ENCODE peak calls at places on chromosomes 3 and 15, in five cellular contexts. Q is GM20000, G is transverse colon, R is astrocyte, X is HFFc6. J is an unnamed sample.

GRCh38 chr3:23656821-23657220 is 148.9 kb upstream of the UBE2E1 start:
- DNase-seq in Q (no peak), G (no peak), R (no peak), X (no peak), J (no peak)

GRCh38 chr3:70861855-70862254 is 549.4 kb upstream of the MDFIC2 start:
- DNase-seq in Q (no peak), G (no peak), R (peak; percentile 93), X (peak; percentile 52), J (peak; percentile 32)

GRCh38 chr15:101314726-101315125 is 19.7 kb upstream of the SNRPA1 start:
- DNase-seq in Q (no peak), G (no peak), R (no peak), X (no peak), J (no peak)

GRCh38 chr3:193124861-193125260 is 116.2 kb upstream of the PLAAT1 start:
- DNase-seq in Q (no peak), G (no peak), R (no peak), X (no peak), J (no peak)

GRCh38 chr3:179289295-179289694 is 33.5 kb upstream of the ZNF639 start:
- DNase-seq in Q (no peak), G (no peak), R (no peak), X (no peak), J (no peak)

GRCh38 chr3:12948891-12949711 is 107.7 kb upstream of the RPL32 start:
- DNase-seq in Q (peak; percentile 57), G (peak; percentile 24), R (peak; percentile 70), X (peak; percentile 71), J (no peak)

GRCh38 chr3:146052791-146053310 is 108.1 kb downstream of the PLOD2 start:
- DNase-seq in Q (no peak), G (no peak), R (no peak), X (no peak), J (no peak)

GRCh38 chr3:138850151-138850550 is 15.4 kb upstream of the PIK3CB start:
- DNase-seq in Q (no peak), G (no peak), R (peak; percentile 30), X (no peak), J (no peak)

GRCh38 chr3:43390255-43390588 is 103.9 kb downstream of the SNRK start:
- DNase-seq in Q (no peak), G (no peak), R (no peak), X (no peak), J (no peak)

GRCh38 chr3:37526511-37526910 is 335.2 kb upstream of the CTDSPL start:
- DNase-seq in Q (no peak), G (peak; percentile 14), R (peak; percentile 78), X (peak; percentile 25), J (peak; percentile 64)

GRCh38 chr3:11477286-11477935 is 166.3 kb downstream of the VGLL4 start:
- DNase-seq in Q (no peak), G (no peak), R (peak; percentile 98), X (peak; percentile 84), J (peak; percentile 47)

GRCh38 chr3:107523361-107524213 is 825 bp downstream of the BBX start:
- DNase-seq in Q (peak; percentile 62), G (peak; percentile 61), R (peak; percentile 52), X (no peak), J (no peak)

GRCh38 chr15:55327392-55327791 is 8.4 kb downstream of the PIGB start:
- DNase-seq in Q (no peak), G (no peak), R (no peak), X (no peak), J (no peak)

GRCh38 chr3:127902486-127902885 is 12.5 kb upstream of the KBTBD12 start:
- DNase-seq in Q (no peak), G (no peak), R (no peak), X (no peak), J (no peak)

GRCh38 chr3:9942164-9942563 is 8.5 kb downstream of the CRELD1 start:
- DNase-seq in Q (no peak), G (no peak), R (no peak), X (no peak), J (no peak)

GRCh38 chr3:7461202-7461825 is 600.4 kb downstream of the GRM7 start:
- DNase-seq in Q (peak; percentile 6), G (no peak), R (no peak), X (no peak), J (no peak)

GRCh38 chr3:127417709-127418559 is 130.1 kb upstream of the PRR20G start:
- DNase-seq in Q (no peak), G (peak; percentile 11), R (no peak), X (no peak), J (no peak)

GRCh38 chr3:27127195-27127594 is 242.0 kb downstream of the NEK10 start:
- DNase-seq in Q (no peak), G (no peak), R (no peak), X (no peak), J (no peak)

GRCh38 chr3:47342156-47342555 is 38.7 kb upstream of the PTPN23 start:
- DNase-seq in Q (no peak), G (no peak), R (peak; percentile 62), X (no peak), J (no peak)

GRCh38 chr3:13015286-13016082 is 57.7 kb downstream of the IQSEC1 start:
- DNase-seq in Q (no peak), G (peak; percentile 63), R (no peak), X (no peak), J (no peak)

GRCh38 chr3:14412831-14413380 is 10.5 kb downstream of the SLC6A6 start:
- DNase-seq in Q (no peak), G (no peak), R (no peak), X (no peak), J (no peak)

GRCh38 chr3:99783009-99783573 is 34.6 kb upstream of the CMSS1 start:
- DNase-seq in Q (no peak), G (no peak), R (peak; percentile 95), X (peak; percentile 91), J (peak; percentile 80)

GRCh38 chr15:62834686-62835279 is 207.8 kb upstream of the TPM1 start:
- DNase-seq in Q (no peak), G (peak; percentile 50), R (peak; percentile 43), X (no peak), J (no peak)

GRCh38 chr3:46468758-46469600 is 4.3 kb upstream of the LTF start:
- DNase-seq in Q (no peak), G (no peak), R (no peak), X (no peak), J (no peak)

GRCh38 chr15:90660195-90660995 is 56.8 kb upstream of the BLM start:
- DNase-seq in Q (peak; percentile 80), G (peak; percentile 54), R (peak; percentile 84), X (peak; percentile 92), J (peak; percentile 71)

GRCh38 chr3:144031938-144032337 is 60.3 kb downstream of the DIPK2A start:
- DNase-seq in Q (no peak), G (peak; percentile 31), R (peak; percentile 16), X (no peak), J (no peak)

GRCh38 chr3:159884661-159885402 is 103.8 kb upstream of the IL12A start:
- DNase-seq in Q (peak; percentile 49), G (no peak), R (no peak), X (peak; percentile 40), J (no peak)

DNA sequence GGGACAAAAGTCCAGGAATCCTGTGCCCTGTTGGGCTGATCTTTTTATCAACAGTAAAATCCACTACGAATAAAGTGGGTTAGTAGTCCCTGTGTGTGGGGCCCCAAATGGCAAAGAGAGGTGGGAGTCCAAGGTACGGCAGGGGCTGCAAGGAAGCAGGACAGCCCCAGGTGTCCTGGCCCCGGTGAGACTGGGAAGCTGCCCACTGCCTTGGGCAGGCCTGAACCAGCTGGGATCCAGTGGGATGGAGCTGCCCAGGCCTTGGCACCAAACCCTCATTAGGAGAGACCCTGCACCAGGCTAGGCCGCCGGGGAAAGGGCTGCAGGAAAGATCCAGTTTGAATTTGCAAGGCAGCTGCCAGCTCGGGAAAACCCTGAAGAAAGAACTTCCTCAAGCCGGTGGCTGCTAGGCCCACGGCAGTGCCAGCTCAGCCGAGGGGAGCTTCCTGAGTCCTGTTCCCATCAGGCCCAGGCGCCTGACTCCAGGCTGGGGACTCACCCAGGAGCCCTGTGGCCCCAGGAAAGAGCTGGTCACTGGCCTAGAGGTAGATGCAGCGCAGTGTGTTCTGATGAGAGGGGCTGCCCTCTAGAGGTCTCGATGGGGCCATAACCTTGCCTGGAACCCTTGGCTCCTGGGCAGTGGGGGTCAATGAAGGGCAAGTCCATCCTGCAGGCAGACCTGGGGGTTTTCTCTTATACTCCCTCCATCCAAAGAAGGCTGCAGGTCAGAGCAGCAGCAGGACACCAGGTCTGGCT is 14.4 kb upstream of the GNAI2 start:
- DNase-seq in Q (no peak), G (no peak), R (no peak), X (no peak), J (no peak)
- TF ChIP-seq CTCF in Q (no peak), G (no peak), R (no peak), X (peak; percentile 17), J (no peak)

GRCh38 chr3:63228087-63228486 is 50.0 kb upstream of the SYNPR start:
- DNase-seq in Q (no peak), G (no peak), R (no peak), X (no peak), J (no peak)

GRCh38 chr3:63230146-63230545 is 48.0 kb upstream of the SYNPR start:
- DNase-seq in Q (no peak), G (no peak), R (no peak), X (no peak), J (no peak)

GRCh38 chr3:63231556-63231955 is 46.6 kb upstream of the SYNPR start:
- DNase-seq in Q (no peak), G (no peak), R (no peak), X (no peak), J (no peak)

GRCh38 chr3:63228677-63229076 is 49.4 kb upstream of the SYNPR start:
- DNase-seq in Q (peak; percentile 5), G (no peak), R (peak; percentile 27), X (peak; percentile 45), J (peak; percentile 18)

DNA sequence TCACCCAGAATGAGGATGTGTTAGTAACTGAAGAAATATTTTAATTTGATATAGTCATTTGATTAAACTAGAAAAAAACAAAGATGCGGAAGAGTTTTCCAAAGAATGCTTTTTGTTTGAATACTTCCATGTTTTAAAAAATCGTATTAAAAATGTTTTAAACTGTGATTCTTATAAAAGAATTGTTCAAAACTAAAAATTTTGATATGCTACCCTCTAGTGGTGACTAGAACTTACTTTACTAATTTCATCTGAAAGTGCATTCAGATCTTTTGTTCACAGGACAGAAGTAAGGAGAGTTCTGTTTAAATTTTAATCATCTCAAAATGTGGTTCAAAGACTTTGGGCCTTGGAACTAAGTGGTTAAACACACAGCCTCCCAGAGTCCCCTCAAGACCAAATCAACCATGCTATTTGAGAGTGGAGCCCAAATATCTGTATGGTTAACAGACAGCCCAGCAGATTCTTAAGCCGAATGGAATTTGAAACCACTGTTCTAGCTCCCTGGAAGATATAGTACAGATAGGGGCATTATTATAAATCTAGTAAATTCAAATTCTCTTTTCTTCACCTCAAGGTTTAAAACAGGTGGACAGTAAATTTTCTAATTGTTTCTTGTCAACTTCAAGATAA is 45.2 kb upstream of the SYNPR start:
- DNase-seq in Q (no peak), G (no peak), R (peak; percentile 3), X (peak; percentile 0), J (no peak)
- TF ChIP-seq CTCF in Q (no peak), G (peak; percentile 14), R (peak; percentile 46), X (peak; percentile 76), J (peak; percentile 39)

GRCh38 chr3:124768812-124769211 is 38.6 kb downstream of the UMPS start:
- DNase-seq in Q (peak; percentile 68), G (peak; percentile 32), R (no peak), X (no peak), J (no peak)
- TF ChIP-seq CTCF in Q (peak; percentile 32), G (peak; percentile 13), R (peak; percentile 4), X (peak; percentile 1), J (no peak)

DNA sequence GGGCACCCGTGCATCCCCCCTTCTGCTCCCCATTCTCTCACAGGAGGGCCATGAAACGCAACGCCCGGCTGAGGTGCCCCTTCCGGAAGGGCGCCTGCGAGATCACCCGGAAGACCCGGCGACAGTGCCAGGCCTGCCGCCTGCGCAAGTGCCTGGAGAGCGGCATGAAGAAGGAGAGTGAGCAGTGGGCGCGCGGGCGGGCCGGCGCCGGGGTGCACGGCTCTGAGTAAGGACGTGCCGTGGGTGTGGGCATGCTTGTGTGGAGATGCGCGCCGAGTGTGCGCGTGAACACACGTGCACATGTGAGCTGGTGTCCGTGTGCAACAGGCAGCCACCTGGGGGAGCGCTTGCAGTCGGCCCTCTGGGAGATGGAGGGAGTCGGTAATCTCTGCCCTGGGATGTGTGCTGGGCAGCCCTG is 28.1 kb downstream of the NR1I2 start:
- DNase-seq in Q (peak; percentile 74), G (peak; percentile 15), R (peak; percentile 13), X (no peak), J (no peak)
- TF ChIP-seq CTCF in Q (peak; percentile 44), G (no peak), R (no peak), X (peak; percentile 57), J (peak; percentile 28)